ENCODE peak calls at places on chromosomes 7 and 10, in five cellular contexts. C, H, Q, S and W are unnamed samples.

GRCh38 chr10:70348228-70348850 is 34.1 kb downstream of the LRRC20 start:
- DNase-seq in S (peak), C (no peak), Q (no peak), H (no peak), W (peak)

GRCh38 chr10:71333154-71333887 is 14.3 kb downstream of the SLC29A3 start:
- DNase-seq in C (peak), Q (no peak), S (no peak), H (peak), W (no peak)

GRCh38 chr10:66627156-66627555 is 298.7 kb upstream of the LRRTM3 start:
- DNase-seq in S (peak), H (no peak), C (no peak), Q (peak), W (no peak)

GRCh38 chr7:135166338-135166989 is 4.0 kb downstream of the CYREN start:
- DNase-seq in C (no peak), Q (no peak), H (peak), S (no peak), W (no peak)

GRCh38 chr7:94062372-94062771 is 58.2 kb upstream of the BET1 start:
- DNase-seq in S (no peak), Q (peak), C (no peak), H (no peak), W (no peak)

GRCh38 chr7:102125127-102125561 is 161.5 kb upstream of the SH2B2 start:
- DNase-seq in C (no peak), H (peak), S (peak), Q (peak), W (peak)

GRCh38 chr7:1298938-1299885 is 66.5 kb downstream of the UNCX start:
- DNase-seq in Q (no peak), S (no peak), C (peak), H (no peak), W (no peak)

GRCh38 chr7:92137531-92137930 is 3.3 kb upstream of the CYP51A1 start:
- DNase-seq in S (no peak), Q (no peak), H (no peak), C (no peak), W (no peak)

GRCh38 chr10:25934673-25935139 is 677 bp downstream of the MYO3A start:
- DNase-seq in C (peak), S (no peak), H (no peak), Q (no peak), W (peak)

GRCh38 chr10:3512263-3512662 is 272.7 kb downstream of the KLF6 start:
- DNase-seq in H (no peak), S (no peak), C (no peak), Q (no peak), W (no peak)

GRCh38 chr10:76643465-76643864 is 994.1 kb downstream of the KCNMA1 start:
- DNase-seq in H (peak), S (no peak), Q (no peak), C (no peak), W (no peak)

GRCh38 chr7:52500796-52501195 is 534.6 kb upstream of the POM121L12 start:
- DNase-seq in S (no peak), C (no peak), Q (no peak), H (no peak), W (no peak)

GRCh38 chr7:89771003-89771636 is 383.1 kb upstream of the STEAP1 start:
- DNase-seq in Q (no peak), S (no peak), H (no peak), C (no peak), W (no peak)
- TF ChIP-seq CTCF in Q (no peak), S (no peak), H (no peak), C (no peak), W (no peak)

GRCh38 chr7:50687575-50688261 is 95.0 kb downstream of the GRB10 start:
- DNase-seq in C (no peak), Q (no peak), S (peak), H (no peak), W (no peak)

GRCh38 chr7:50684011-50684701 is 98.5 kb downstream of the GRB10 start:
- DNase-seq in C (no peak), H (no peak), Q (no peak), S (no peak), W (no peak)

GRCh38 chr7:50687096-50687495 is 95.6 kb downstream of the GRB10 start:
- DNase-seq in C (no peak), Q (no peak), H (no peak), S (no peak), W (no peak)

GRCh38 chr7:50684702-50685074 is 98.0 kb downstream of the GRB10 start:
- DNase-seq in C (no peak), Q (no peak), S (no peak), H (no peak), W (no peak)

DNA sequence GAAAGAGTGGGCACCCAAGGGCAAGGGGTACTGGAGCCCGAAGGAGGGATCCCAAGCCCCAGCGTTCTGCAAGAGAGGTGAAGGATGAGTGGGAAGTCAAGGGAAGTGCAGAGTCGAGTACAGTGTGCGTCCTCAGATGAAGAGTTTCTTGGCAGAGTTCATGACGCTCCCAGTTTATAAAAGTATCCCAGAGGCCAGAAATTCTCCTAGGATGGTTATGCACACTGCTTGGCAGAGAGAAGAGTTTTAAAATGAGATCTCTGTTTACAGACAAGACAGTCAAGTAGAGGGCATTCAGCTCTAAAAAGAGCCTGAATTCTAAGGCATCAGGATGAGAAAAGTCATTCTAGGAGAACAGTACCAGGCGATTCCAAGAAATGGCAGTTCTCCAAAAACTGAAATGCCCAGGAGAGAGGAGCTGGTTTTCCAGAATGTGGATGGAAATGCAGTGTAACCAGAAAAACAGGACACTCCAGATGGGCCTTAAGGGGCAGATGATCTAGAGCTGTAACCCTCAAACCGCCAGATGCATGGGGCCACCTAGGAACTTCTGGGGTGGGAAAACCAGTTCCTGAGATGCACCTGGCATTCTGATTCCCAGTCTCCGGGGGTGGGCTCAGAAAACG is 97.1 kb downstream of the GRB10 start:
- DNase-seq in C (no peak), Q (no peak), H (no peak), S (no peak), W (no peak)
- TF ChIP-seq CTCF in C (no peak), Q (no peak), H (no peak), S (no peak), W (no peak)

GRCh38 chr7:50801907-50802306 is 19.2 kb upstream of the GRB10 start:
- DNase-seq in H (peak), Q (no peak), C (no peak), S (no peak), W (no peak)
- TF ChIP-seq CTCF in H (no peak), Q (peak), C (no peak), S (peak), W (no peak)

GRCh38 chr7:74115326-74115725 is 31.7 kb downstream of the LIMK1 start:
- DNase-seq in Q (no peak), S (no peak), C (no peak), H (no peak), W (no peak)
- TF ChIP-seq CTCF in Q (peak), S (no peak), C (no peak), H (no peak), W (no peak)

DNA sequence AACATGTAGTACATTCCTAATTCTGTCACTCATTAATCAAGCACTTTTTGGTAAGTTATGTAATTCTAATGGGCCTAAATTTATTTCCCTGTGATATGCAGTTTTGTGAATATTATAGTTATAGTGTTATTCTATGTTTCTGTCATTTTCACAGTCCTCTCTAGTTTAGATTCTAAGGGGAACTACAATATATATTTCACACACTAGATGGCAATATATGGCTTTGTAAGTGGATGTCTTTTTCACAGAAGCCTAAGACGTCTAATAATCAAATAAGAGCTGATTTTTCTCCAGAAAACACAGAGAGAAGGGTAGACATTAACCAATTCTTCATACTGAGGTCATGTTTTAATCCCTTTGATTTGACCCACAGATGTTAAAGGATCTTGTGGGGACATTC is 18.0 kb downstream of the RNLS start:
- DNase-seq in S (peak), H (no peak), C (no peak), Q (peak), W (no peak)
- TF ChIP-seq CTCF in S (peak), H (peak), C (no peak), Q (peak), W (peak)

GRCh38 chr7:23544913-23545354 is 13.2 kb upstream of the TRA2A start:
- DNase-seq in S (peak), H (no peak), Q (peak), C (no peak), W (peak)
- TF ChIP-seq CTCF in S (peak), H (no peak), Q (peak), C (peak), W (peak)

DNA sequence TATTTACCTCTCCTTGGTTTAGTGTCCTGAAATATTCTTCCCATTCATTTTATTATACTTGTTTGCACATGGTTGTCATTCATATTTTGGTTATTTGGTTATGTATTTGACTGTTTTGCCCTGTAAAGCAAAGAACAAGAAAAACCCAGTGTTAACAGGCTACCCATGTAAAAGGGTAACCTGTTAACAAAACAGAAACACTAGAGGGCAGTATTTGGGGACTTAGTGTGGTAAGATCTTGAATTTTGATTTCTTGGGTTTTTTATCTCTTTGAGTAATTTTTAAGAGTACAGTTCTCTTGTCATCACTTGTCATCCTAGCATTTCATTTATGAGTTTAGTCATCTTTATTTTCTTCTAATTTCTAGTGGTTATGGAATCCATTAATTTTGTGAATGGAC is 51.3 kb downstream of the POLL start:
- DNase-seq in H (no peak), S (peak), C (no peak), Q (peak), W (no peak)
- TF ChIP-seq CTCF in H (peak), S (peak), C (peak), Q (peak), W (peak)

DNA sequence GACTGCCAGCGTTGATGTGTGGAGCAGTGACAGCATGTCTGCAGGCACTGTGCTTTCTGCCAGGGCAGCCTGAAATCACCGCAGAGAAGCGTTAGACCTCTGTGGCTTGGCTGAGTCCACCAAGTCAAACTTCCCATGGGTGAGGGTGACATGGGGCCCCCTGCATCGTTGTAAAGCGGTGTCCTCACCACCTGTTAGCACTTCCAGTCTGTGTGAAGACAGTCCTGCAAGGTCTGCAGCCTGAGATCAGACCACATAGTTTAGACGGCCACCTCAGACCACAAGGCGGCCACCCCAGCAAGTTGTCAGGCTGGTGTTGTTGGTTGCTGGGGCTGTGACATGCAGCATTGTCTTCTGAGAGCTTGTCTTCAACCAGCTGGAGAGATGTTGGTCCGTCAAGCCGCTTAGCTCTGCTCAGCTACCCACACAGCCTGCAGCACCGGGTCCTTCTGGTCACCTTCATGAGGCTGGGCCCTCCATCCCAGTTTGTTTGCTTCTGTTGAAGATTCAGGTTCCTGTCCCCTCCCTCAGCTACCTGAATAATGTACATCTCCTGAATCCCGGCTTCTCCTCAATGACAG is 44.1 kb upstream of the TARP start:
- DNase-seq in H (no peak), C (no peak), Q (no peak), S (no peak), W (peak)
- TF ChIP-seq CTCF in H (no peak), C (no peak), Q (no peak), S (no peak), W (no peak)

DNA sequence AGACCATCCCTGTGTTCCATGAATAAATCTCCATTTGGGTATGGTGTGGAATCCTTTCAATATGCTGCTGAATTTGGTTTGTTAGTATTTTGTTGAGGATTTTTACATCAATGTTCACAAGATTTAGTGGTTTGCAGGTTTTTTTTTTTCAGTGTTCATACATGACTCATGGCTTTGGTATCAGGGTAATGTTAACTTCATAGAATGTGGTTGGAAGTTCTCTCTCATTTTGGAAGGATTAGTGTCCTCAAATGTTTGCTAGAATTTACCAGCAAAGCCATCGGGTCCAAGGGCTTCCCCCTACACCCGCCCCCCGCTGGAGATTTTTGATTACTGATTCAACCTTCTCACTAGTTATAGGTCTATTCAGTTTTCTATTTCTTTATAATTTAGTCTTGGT is 398.0 kb downstream of the NXPH1 start:
- DNase-seq in Q (no peak), H (no peak), C (no peak), S (no peak), W (no peak)
- TF ChIP-seq CTCF in Q (no peak), H (no peak), C (no peak), S (no peak), W (no peak)

DNA sequence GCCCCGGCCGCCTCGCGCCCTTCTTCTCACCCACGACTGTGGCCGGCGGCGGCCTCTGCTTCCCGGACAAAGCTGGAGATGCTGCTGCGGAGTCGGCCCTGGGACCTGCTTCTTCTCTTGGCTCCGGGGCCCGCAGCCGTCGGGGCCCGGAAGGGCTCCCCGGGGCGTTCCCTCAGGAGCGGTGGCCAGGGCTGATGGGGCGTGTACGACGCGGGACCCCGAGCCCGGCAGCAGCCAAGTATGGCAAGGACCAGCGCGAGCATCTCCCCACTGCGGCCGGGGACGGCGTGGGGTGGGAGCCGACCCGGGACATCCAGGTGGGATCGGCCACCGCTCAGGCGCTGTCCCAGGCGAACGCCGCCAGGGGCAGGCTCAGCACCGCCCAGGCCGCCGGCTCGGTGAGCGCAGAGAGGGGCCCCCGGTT is 27.6 kb upstream of the BMS1 start:
- DNase-seq in C (peak), Q (no peak), S (no peak), H (no peak), W (no peak)
- TF ChIP-seq CTCF in C (no peak), Q (no peak), S (no peak), H (no peak), W (no peak)